ENCODE peak calls at places on chromosomes 6 and 20, in five cellular contexts. J is HepG2, X is H1, L is GM12891, E is GM12878. D is an unnamed sample.

GRCh38 chr20:33732166-33732970 is 572 bp downstream of the ZNF341 start:
- DNase-seq in J (peak), X (no peak), L (peak), E (peak), D (peak)

GRCh38 chr6:16069222-16069621 is 59.7 kb upstream of the MYLIP start:
- DNase-seq in J (no peak), X (no peak), L (no peak), E (no peak), D (no peak)

GRCh38 chr6:20778917-20779316 is 244.7 kb downstream of the CDKAL1 start:
- DNase-seq in J (no peak), X (no peak), L (no peak), E (no peak), D (no peak)

GRCh38 chr20:56896447-56896846 is 267.3 kb downstream of the TFAP2C start:
- DNase-seq in J (no peak), X (no peak), L (no peak), E (no peak), D (no peak)

GRCh38 chr6:13290335-13290734 is 38.0 kb downstream of the TBC1D7 start:
- DNase-seq in J (no peak), X (no peak), L (no peak), E (no peak), D (no peak)

GRCh38 chr20:48722737-48723191 is 105.0 kb downstream of the PREX1 start:
- DNase-seq in J (peak), X (no peak), L (no peak), E (no peak), D (no peak)

GRCh38 chr6:4320860-4321259 is 185.5 kb upstream of the ECI2 start:
- DNase-seq in J (no peak), X (no peak), L (no peak), E (no peak), D (no peak)

GRCh38 chr6:86477510-86478166 is 459.7 kb upstream of the HTR1E start:
- DNase-seq in J (no peak), X (no peak), L (no peak), E (no peak), D (no peak)

GRCh38 chr6:27295301-27296079 is 16.6 kb downstream of the POM121L2 start:
- DNase-seq in J (peak), X (no peak), L (no peak), E (no peak), D (no peak)

GRCh38 chr6:169328112-169328801 is 74.6 kb upstream of the THBS2 start:
- DNase-seq in J (no peak), X (no peak), L (no peak), E (no peak), D (no peak)

GRCh38 chr6:112701201-112701600 is 354.1 kb downstream of the RFPL4B start:
- DNase-seq in J (no peak), X (no peak), L (no peak), E (no peak), D (no peak)

GRCh38 chr6:106300944-106301343 is 24.6 kb downstream of the ATG5 start:
- DNase-seq in J (peak), X (no peak), L (no peak), E (peak), D (no peak)

GRCh38 chr6:153849072-153849759 is 189.8 kb upstream of the OPRM1 start:
- DNase-seq in J (no peak), X (no peak), L (no peak), E (no peak), D (no peak)

GRCh38 chr20:31694842-31695593 is 27.6 kb downstream of the BCL2L1 start:
- DNase-seq in J (no peak), X (no peak), L (no peak), E (no peak), D (no peak)

GRCh38 chr6:3687847-3688246 is 63.7 kb downstream of the PXDC1 start:
- DNase-seq in J (no peak), X (no peak), L (no peak), E (no peak), D (no peak)

GRCh38 chr6:167927246-167927645 is 70.2 kb upstream of the KIF25 start:
- DNase-seq in J (no peak), X (no peak), L (no peak), E (no peak), D (no peak)

GRCh38 chr20:19661717-19662637 is 96.1 kb upstream of the RIN2 start:
- DNase-seq in J (peak), X (peak), L (peak), E (no peak), D (no peak)

GRCh38 chr6:83511901-83512681 is at the start of gene PRSS35:
- DNase-seq in J (peak), X (peak), L (no peak), E (no peak), D (no peak)

GRCh38 chr6:19812512-19813119 is 24.6 kb upstream of the ID4 start:
- DNase-seq in J (peak), X (no peak), L (no peak), E (no peak), D (no peak)

GRCh38 chr20:47879771-47880170 is 94.5 kb upstream of the SULF2 start:
- DNase-seq in J (no peak), X (no peak), L (no peak), E (no peak), D (no peak)

GRCh38 chr20:46176744-46177378 is 58.7 kb downstream of the CD40 start:
- DNase-seq in J (no peak), X (no peak), L (no peak), E (no peak), D (no peak)

GRCh38 chr6:46526607-46527006 is 35.4 kb upstream of the RCAN2 start:
- DNase-seq in J (no peak), X (no peak), L (no peak), E (no peak), D (no peak)

GRCh38 chr6:3457710-3458605 is 1.1 kb upstream of the SLC22A23 start:
- DNase-seq in J (peak), X (no peak), L (no peak), E (no peak), D (no peak)

GRCh38 chr6:15504581-15505350 is 158.1 kb downstream of the DTNBP1 start:
- DNase-seq in J (peak), X (no peak), L (no peak), E (no peak), D (no peak)

GRCh38 chr6:85449818-85450577 is at the start of gene NT5E:
- DNase-seq in J (peak), X (no peak), L (peak), E (no peak), D (peak)

GRCh38 chr6:11215773-11216172 is 16.7 kb downstream of the NEDD9 start:
- DNase-seq in J (no peak), X (no peak), L (no peak), E (no peak), D (no peak)

GRCh38 chr6:11213305-11214106 is 19.0 kb downstream of the NEDD9 start:
- DNase-seq in J (no peak), X (no peak), L (no peak), E (no peak), D (no peak)

GRCh38 chr6:11214911-11215310 is 17.6 kb downstream of the NEDD9 start:
- DNase-seq in J (no peak), X (no peak), L (no peak), E (no peak), D (no peak)

GRCh38 chr6:11212625-11213024 is 19.8 kb downstream of the NEDD9 start:
- DNase-seq in J (no peak), X (no peak), L (no peak), E (no peak), D (no peak)

DNA sequence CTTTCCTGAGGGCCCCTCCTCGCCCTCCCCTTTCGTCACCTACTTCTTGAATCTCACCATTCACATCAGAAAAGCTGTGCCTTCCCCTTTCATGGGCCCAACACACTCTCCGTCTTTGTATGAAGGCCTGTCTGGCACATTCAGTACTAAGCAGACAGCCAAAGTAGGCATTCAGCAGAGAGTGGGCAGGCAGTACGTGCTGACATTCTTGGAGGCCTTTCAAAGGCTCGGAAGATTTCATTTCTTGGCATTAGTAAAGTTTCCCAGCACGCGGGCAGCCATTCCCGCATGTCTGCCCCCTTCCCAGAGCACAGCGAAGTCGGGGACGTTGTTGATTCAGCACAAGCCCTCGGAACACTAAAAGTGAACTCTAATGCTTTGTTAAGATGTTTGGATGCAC is 18.0 kb downstream of the NEDD9 start:
- DNase-seq in J (no peak), X (no peak), L (no peak), E (no peak), D (no peak)
- TF ChIP-seq POLR2AphosphoS5 in J (peak), X (no peak), L (no peak), E (no peak), D (no peak)

DNA sequence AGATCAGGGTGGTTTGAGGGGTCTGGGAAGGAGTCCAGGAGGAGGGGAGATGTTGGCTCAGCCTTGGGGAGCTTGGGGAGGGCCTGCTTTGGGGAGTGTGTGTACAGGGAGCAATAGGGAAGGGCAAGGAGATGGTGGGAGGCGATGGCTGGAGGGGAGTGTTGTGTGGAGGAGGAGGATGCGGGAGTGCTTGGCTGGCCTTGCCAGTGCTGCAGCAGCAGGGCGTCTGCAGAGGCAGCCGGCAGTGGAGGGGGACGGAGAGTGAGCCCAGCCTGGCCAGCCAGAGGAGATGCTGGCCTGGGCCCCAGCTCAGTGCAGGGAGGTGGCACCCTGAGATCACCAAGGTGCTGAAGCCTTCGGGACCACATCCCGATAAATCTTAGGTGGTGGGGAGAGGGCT is 3.9 kb downstream of the IP6K3 start:
- DNase-seq in J (no peak), X (no peak), L (no peak), E (no peak), D (no peak)
- TF ChIP-seq TAF1 in J (no peak), X (no peak), L (no peak), E (no peak), D (no peak)

GRCh38 chr20:62030357-62030756 is 35.3 kb downstream of the TAF4 start:
- DNase-seq in J (no peak), X (no peak), L (no peak), E (no peak), D (no peak)

GRCh38 chr20:62029951-62030350 is 35.7 kb downstream of the TAF4 start:
- DNase-seq in J (no peak), X (no peak), L (no peak), E (no peak), D (no peak)

GRCh38 chr20:62027698-62028321 is 37.9 kb downstream of the TAF4 start:
- DNase-seq in J (no peak), X (no peak), L (no peak), E (no peak), D (no peak)

GRCh38 chr20:62028384-62028783 is 37.3 kb downstream of the TAF4 start:
- DNase-seq in J (no peak), X (no peak), L (no peak), E (no peak), D (no peak)

DNA sequence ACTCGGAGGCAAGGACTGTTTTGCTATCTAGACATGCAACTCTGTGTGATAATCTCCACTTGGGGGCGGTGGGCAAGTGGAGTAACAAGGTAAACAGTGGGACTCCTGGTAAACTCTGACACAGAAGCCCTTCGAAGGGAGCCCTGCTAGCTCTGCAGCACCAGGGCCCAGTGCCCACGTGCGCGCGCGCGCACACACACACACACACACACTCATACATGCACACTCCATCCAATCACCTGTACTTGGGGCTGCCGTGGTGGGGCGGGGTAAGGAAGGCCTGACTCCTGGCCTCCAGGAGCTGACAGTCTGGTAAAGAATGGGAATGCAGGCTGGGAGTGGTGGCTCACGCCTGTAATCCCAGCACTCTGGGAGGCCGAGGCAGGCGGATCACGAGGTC is 36.4 kb downstream of the TAF4 start:
- DNase-seq in J (peak), X (no peak), L (no peak), E (no peak), D (no peak)
- TF ChIP-seq POLR2AphosphoS5 in J (no peak), X (no peak), L (no peak), E (no peak), D (no peak)

DNA sequence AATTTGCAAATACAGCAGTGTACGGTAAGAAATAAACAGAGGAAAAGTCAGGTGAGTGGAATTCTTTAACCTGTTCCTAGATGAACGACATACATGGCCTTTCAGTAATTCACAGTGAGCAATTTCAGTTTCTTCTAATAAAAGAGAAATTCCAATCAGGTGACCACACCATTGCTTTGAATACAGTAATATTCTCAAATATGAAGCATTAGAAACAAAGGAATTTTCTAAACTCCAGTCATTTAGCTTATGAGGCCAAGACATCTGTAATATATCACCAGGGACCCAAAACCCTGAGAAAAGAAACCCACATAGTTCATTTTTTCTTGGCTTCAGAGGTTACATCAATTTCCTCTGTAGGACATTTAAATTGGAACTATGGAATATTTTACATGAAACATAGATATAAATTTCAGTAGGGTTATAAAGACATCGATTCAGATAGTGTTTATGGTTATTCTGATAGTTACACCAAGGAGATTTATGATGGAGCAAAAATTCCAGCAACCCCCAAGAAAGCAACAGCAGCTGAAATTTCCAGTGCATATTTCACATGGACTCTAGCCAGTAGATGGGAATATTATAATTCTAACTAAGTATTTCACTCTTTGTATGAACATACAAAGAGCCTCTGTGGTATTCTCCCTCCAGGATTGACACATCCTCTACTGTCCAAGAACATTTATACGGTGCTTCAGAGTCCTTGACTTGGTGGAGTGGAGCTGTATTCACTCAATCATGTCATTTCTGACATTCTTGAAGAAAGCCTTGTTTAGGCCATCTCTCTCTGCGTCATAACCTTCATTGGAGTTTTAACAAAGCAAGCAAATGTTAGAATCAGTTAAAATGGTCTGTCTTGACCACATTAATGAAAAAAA is 82.9 kb downstream of the ADGRG6 start:
- DNase-seq in J (no peak), X (no peak), L (no peak), E (no peak), D (no peak)
- TF ChIP-seq TAF1 in J (no peak), X (no peak), L (no peak), E (no peak), D (no peak)

DNA sequence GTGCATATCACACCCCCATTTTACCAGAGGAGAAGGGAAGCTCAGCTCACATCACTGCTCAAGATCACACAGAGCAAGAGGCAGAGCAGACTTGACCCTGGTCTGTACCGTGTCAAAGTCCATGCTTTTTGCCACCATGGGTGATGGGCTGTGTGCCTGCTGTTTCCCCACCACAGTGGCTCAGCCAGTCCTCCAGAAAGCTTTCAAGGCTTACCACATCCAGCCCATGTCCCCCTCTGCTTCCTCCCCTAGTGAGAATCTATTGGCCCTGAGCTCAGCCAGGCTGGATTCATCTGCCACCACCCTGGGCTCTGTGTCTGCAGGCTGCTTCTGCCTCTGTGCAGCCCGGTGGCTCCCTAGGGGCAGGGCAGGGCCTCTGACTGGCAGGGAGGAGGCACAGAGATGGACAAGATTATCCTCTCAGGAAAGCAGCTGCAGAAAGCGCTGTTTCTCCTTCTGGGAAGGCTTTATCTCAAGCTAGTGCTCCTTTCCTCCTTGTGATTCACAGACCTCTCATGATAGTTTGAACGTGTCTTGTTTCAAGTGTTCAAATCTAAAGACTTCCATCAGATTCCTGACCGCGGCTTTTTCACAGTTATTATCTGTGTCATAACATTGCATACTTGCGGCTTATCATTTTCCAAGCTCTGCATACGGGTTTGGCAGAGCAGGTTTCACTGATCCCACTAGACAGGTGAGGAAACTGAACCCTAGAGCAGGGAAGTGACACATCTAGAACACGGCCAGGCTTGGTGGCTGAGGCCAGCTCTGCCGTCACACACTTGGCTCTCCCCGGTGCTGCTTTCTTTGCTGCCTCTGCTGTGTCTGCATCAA is 37.4 kb downstream of the VEGFA start:
- DNase-seq in J (peak), X (no peak), L (no peak), E (no peak), D (no peak)
- TF ChIP-seq POLR2AphosphoS5 in J (peak), X (no peak), L (no peak), E (no peak), D (no peak)

GRCh38 chr6:34362909-34363713 is 29.4 kb downstream of the NUDT3 start:
- DNase-seq in J (peak), X (no peak), L (peak), E (peak), D (peak)

GRCh38 chr6:34359438-34360158 is 32.9 kb downstream of the NUDT3 start:
- DNase-seq in J (no peak), X (no peak), L (no peak), E (no peak), D (no peak)

GRCh38 chr6:34358389-34358906 is 34.0 kb downstream of the NUDT3 start:
- DNase-seq in J (no peak), X (no peak), L (no peak), E (no peak), D (no peak)

GRCh38 chr6:34362176-34362575 is 30.3 kb downstream of the NUDT3 start:
- DNase-seq in J (no peak), X (no peak), L (no peak), E (no peak), D (no peak)

GRCh38 chr6:34360556-34360955 is 31.9 kb downstream of the NUDT3 start:
- DNase-seq in J (no peak), X (no peak), L (no peak), E (no peak), D (no peak)
- TF ChIP-seq TAF1 in J (no peak), X (no peak), L (no peak), E (no peak), D (no peak)

GRCh38 chr6:10528170-10528981 is 7.2 kb downstream of the GCNT2 start:
- DNase-seq in J (peak), X (no peak), L (no peak), E (peak), D (no peak)
- TF ChIP-seq POLR2AphosphoS5 in J (peak), X (no peak), L (peak), E (peak), D (peak)

DNA sequence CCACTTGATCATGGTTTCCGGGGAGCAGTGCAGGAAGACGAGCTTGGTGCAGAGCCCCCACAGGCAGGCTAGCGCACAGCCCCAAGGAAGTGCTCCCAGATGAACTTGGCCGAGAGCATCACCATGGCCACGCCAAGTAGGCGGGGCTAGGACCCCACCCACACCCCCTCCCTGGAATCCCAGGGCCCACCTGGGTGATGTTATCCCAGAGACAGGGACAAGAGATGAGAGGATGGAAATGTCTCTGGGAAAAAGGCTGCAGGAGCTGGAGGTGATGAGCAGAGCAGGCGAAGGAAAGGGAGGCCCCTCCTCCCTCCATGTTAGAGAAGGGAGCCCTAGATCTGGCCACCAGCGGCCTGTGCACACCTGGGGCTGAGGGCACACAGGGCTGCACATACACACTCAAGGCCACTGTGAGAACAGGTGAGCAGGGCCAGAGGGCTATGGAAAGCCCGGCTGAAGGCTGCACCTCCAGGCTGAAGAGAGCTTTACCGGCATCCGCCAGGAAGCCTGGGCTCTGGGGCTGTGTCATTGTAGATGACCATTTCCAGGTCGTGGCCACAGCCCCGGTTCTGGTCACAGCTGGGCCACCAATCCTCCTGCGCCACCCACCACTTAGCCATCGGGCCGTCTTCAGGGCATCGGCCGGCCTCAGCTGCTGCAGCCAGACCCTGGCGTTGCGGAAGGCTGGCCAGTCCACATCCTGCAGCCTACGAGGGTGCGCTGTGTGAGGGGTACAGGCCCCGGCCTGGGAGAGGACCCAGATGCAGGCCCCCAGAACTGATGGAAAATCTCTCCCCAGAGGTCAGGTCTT is 24.9 kb downstream of the NPEPL1 start:
- DNase-seq in J (no peak), X (no peak), L (peak), E (no peak), D (no peak)
- TF ChIP-seq TAF1 in J (no peak), X (no peak), L (no peak), E (no peak), D (no peak)